ENCODE peak calls at places on chromosomes 6 and 20, in seven cellular contexts. A is astrocyte, B is psoas muscle, I is neural progenitor cell, X is fibroblast of lung, S is WTC11, J is cardiac muscle cell. N is an unnamed sample.

GRCh38 chr20:8309638-8310037 is 177.6 kb downstream of the PLCB1 start:
- DNase-seq in I (peak), X (peak), B (no peak), J (peak), A (peak), S (no peak), N (no peak)

GRCh38 chr6:169370054-169370453 is 116.4 kb upstream of the THBS2 start:
- DNase-seq in B (no peak), S (no peak), I (no peak), X (peak), J (no peak), A (peak), N (no peak)

GRCh38 chr6:30821862-30822784 is 62.2 kb upstream of the DDR1 start:
- DNase-seq in S (no peak), X (peak), B (no peak), J (peak), I (peak), A (no peak), N (no peak)

GRCh38 chr6:143513410-143513809 is 1.9 kb upstream of the FUCA2 start:
- DNase-seq in J (peak), I (peak), B (no peak), X (no peak), A (no peak), S (peak), N (no peak)

GRCh38 chr6:145070791-145071190 is 664.5 kb downstream of the EPM2A start:
- DNase-seq in X (peak), S (no peak), A (peak), J (no peak), B (no peak), I (no peak), N (no peak)

GRCh38 chr6:1477432-1478090 is 88.2 kb downstream of the FOXF2 start:
- DNase-seq in A (peak), J (no peak), X (peak), S (no peak), B (no peak), I (no peak), N (no peak)

GRCh38 chr6:108838101-108838717 is 10.0 kb upstream of the ARMC2 start:
- DNase-seq in X (peak), J (peak), S (peak), B (no peak), I (peak), A (peak), N (peak)

GRCh38 chr20:31966991-31967655 is 828 bp upstream of the XKR7 start:
- DNase-seq in B (no peak), S (no peak), J (no peak), I (no peak), A (no peak), X (no peak), N (no peak)

GRCh38 chr6:112320561-112321300 is 26.4 kb upstream of the RFPL4B start:
- DNase-seq in B (no peak), A (no peak), X (no peak), S (no peak), I (no peak), J (no peak), N (no peak)

GRCh38 chr20:63707558-63708300 is at the start of the genes ARFRP1 and ZGPAT:
- DNase-seq in X (peak), I (peak), S (peak), A (peak), B (peak), J (peak), N (peak)
- TF ChIP-seq CTCF in X (no peak), I (no peak), S (no peak), A (no peak), B (no peak), J (no peak), N (no peak)

DNA sequence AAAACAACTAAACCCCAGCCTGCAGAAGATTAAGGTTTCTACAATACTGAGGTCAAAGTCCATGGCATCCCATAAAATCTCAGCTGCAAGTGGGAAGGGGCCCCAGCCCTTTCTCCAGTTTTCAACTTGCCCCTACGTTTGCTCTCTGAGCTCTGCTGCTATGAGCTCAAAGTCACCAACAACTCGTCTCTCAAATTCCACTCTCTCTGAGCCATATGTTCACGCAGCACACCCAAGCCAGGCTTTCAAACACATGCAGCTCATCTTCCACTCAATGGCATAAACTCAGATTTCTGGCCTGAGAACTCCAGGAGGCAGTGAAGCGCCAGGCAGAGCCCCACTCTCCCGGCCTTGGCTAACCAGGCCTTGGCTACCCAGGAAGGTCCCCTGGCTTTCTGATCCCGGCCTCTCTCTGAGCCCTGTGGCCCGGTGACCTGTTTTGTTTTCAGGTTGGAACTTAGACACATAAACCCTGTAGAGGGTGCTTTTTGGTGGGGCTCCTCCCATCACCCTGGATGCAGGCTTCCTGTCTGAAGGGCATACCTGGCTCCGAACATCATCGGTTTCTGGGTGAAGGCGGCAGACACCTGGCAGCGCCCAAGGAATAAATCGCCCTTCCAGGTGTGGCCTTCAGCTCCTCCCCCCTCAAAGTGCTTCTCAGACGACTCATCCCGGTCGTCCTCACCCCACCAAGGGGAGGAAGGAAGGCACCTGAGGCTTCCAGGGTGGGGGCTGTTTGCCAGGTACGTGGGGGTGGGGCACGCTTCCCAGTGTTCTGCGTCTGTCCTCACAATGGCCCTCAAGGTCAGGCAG is 12.4 kb downstream of the SLC22A23 start:
- DNase-seq in S (no peak), X (no peak), A (no peak), B (no peak), J (no peak), I (peak), N (no peak)
- TF ChIP-seq CTCF in S (no peak), X (no peak), A (no peak), B (no peak), J (no peak), I (no peak), N (no peak)

DNA sequence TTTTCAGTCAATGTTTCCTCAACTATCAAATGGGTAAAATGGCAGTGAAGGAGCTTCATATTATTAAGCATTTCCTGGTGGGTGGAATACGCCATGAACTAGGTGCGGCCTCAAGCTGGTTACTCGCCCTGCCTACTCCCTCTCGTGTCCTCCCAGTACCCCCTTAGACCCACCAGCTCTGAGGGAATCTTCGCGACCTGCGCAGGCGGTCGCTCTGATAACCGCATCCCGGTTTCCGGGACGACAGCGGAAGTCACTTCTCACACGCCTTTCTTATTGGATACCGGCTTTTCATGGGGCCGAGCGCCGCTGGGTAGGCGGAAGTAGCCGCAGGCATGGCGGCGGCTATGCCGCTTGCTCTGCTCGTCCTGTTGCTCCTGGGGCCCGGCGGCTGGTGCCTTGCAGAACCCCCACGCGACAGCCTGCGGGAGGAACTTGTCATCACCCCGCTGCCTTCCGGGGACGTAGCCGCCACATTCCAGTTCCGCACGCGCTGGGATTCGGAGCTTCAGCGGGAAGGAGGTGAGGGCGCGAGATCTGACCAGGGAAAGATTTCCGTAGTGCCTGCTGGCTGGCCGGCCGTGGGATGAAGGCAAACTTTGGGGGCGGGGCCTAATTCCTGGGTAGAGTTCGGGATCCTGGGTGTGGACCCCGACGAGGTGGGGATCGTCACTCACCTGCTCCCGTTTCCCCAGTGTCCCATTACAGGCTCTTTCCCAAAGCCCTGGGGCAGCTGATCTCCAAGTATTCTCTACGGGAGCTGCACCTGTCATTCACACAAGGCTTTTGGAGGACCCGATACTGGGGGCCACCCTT is at the start of gene PIGT:
- DNase-seq in B (peak), S (peak), J (peak), I (peak), X (peak), A (peak), N (peak)
- TF ChIP-seq CTCF in B (no peak), S (no peak), J (no peak), I (no peak), X (no peak), A (no peak), N (no peak)

GRCh38 chr20:17946572-17947473 is 21.8 kb downstream of the SNX5 start:
- DNase-seq in J (no peak), B (no peak), A (no peak), I (no peak), S (no peak), X (no peak), N (no peak)

GRCh38 chr20:17948442-17948841 is 20.2 kb downstream of the SNX5 start:
- DNase-seq in A (no peak), J (no peak), I (no peak), X (no peak), S (no peak), B (no peak), N (no peak)

GRCh38 chr20:17947474-17947815 is 21.1 kb downstream of the SNX5 start:
- DNase-seq in I (no peak), A (no peak), B (no peak), X (no peak), S (no peak), J (no peak), N (no peak)

GRCh38 chr20:17944854-17945474 is 23.6 kb downstream of the SNX5 start:
- DNase-seq in A (no peak), J (no peak), B (no peak), I (no peak), X (no peak), S (no peak), N (no peak)

GRCh38 chr20:17946040-17946439 is 22.6 kb downstream of the SNX5 start:
- DNase-seq in I (no peak), J (no peak), S (no peak), B (no peak), A (no peak), X (no peak), N (no peak)
- TF ChIP-seq CTCF in I (no peak), J (no peak), S (no peak), B (no peak), A (no peak), X (no peak), N (no peak)

GRCh38 chr6:134170844-134171243 is 118.4 kb upstream of the SLC2A12 start:
- DNase-seq in X (no peak), S (no peak), I (peak), B (peak), A (no peak), J (no peak), N (no peak)
- TF ChIP-seq CTCF in X (no peak), S (no peak), I (no peak), B (no peak), A (no peak), J (no peak), N (no peak)

N was measured in progenitor cell of endocrine pancreas.